ENCODE peak calls at places on chromosomes 13 and 19, in seven cellular contexts. One of them, this sample, is unnamed.

GRCh38 chr13:97030705-97031452 is 36.6 kb upstream of the OXGR1 start:
- DNase-seq in fibroblast of the aortic adventitia: peak; percentile 62
- DNase-seq in brain microvascular endothelial cell: peak; percentile 67
- DNase-seq in GM20000: peak; percentile 10
- DNase-seq in mucosa of descending colon: no peak
- DNase-seq in fibroblast of lung: peak; percentile 76
- DNase-seq in stomach: no peak
- DNase-seq in this sample: peak; percentile 87

GRCh38 chr13:39224841-39225240 is 186.6 kb downstream of the NHLRC3 start:
- DNase-seq in fibroblast of the aortic adventitia: no peak
- DNase-seq in mucosa of descending colon: no peak
- DNase-seq in brain microvascular endothelial cell: no peak
- DNase-seq in stomach: no peak
- DNase-seq in GM20000: no peak
- DNase-seq in fibroblast of lung: no peak
- DNase-seq in this sample: no peak

GRCh38 chr13:87147076-87147475 is 524.1 kb upstream of the SLITRK5 start:
- DNase-seq in fibroblast of lung: peak; percentile 62
- DNase-seq in mucosa of descending colon: no peak
- DNase-seq in fibroblast of the aortic adventitia: no peak
- DNase-seq in brain microvascular endothelial cell: no peak
- DNase-seq in GM20000: no peak
- DNase-seq in stomach: no peak
- DNase-seq in this sample: peak; percentile 13

GRCh38 chr19:54114340-54114826 is 1.1 kb downstream of the TFPT start:
- DNase-seq in fibroblast of lung: peak; percentile 25
- DNase-seq in GM20000: peak; percentile 71
- DNase-seq in mucosa of descending colon: peak; percentile 81
- DNase-seq in stomach: peak; percentile 48
- DNase-seq in brain microvascular endothelial cell: peak; percentile 36
- DNase-seq in fibroblast of the aortic adventitia: peak; percentile 25
- DNase-seq in this sample: peak; percentile 42

GRCh38 chr13:75636339-75637095 is 387 bp downstream of the LMO7 start:
- DNase-seq in brain microvascular endothelial cell: no peak
- DNase-seq in mucosa of descending colon: peak; percentile 67
- DNase-seq in stomach: no peak
- DNase-seq in GM20000: peak; percentile 75
- DNase-seq in fibroblast of the aortic adventitia: peak; percentile 51
- DNase-seq in fibroblast of lung: peak; percentile 39
- DNase-seq in this sample: peak; percentile 47

GRCh38 chr13:21014666-21015170 is 46.7 kb downstream of the LATS2 start:
- DNase-seq in fibroblast of lung: peak; percentile 89
- DNase-seq in brain microvascular endothelial cell: peak; percentile 69
- DNase-seq in fibroblast of the aortic adventitia: peak; percentile 88
- DNase-seq in mucosa of descending colon: no peak
- DNase-seq in stomach: no peak
- DNase-seq in GM20000: no peak
- DNase-seq in this sample: peak; percentile 78

GRCh38 chr19:35755550-35756371 is 1.1 kb downstream of the HSPB6 start:
- DNase-seq in fibroblast of the aortic adventitia: peak; percentile 85
- DNase-seq in mucosa of descending colon: peak; percentile 84
- DNase-seq in fibroblast of lung: peak; percentile 86
- DNase-seq in brain microvascular endothelial cell: peak; percentile 26
- DNase-seq in GM20000: peak; percentile 49
- DNase-seq in stomach: peak; percentile 60
- DNase-seq in this sample: peak; percentile 76

GRCh38 chr19:1057185-1057857 is 9.6 kb upstream of the ARHGAP45 start:
- DNase-seq in fibroblast of lung: peak; percentile 80
- DNase-seq in brain microvascular endothelial cell: peak; percentile 58
- DNase-seq in GM20000: peak; percentile 63
- DNase-seq in mucosa of descending colon: no peak
- DNase-seq in stomach: no peak
- DNase-seq in fibroblast of the aortic adventitia: peak; percentile 69
- DNase-seq in this sample: peak; percentile 74

GRCh38 chr13:32025730-32026129 is 5.8 kb upstream of the FRY start:
- DNase-seq in GM20000: no peak
- DNase-seq in stomach: no peak
- DNase-seq in mucosa of descending colon: no peak
- DNase-seq in brain microvascular endothelial cell: no peak
- DNase-seq in fibroblast of lung: no peak
- DNase-seq in fibroblast of the aortic adventitia: no peak
- DNase-seq in this sample: no peak

GRCh38 chr13:49443327-49443688 is 556 bp downstream of the CAB39L start:
- DNase-seq in brain microvascular endothelial cell: no peak
- DNase-seq in fibroblast of the aortic adventitia: peak; percentile 43
- DNase-seq in fibroblast of lung: peak; percentile 47
- DNase-seq in GM20000: peak; percentile 30
- DNase-seq in mucosa of descending colon: no peak
- DNase-seq in stomach: no peak
- DNase-seq in this sample: peak; percentile 44

GRCh38 chr19:35845215-35846037 is 6.9 kb downstream of the NPHS1 start:
- DNase-seq in brain microvascular endothelial cell: no peak
- DNase-seq in fibroblast of lung: no peak
- DNase-seq in mucosa of descending colon: peak; percentile 64
- DNase-seq in GM20000: no peak
- DNase-seq in stomach: no peak
- DNase-seq in fibroblast of the aortic adventitia: no peak
- DNase-seq in this sample: no peak

GRCh38 chr13:85430216-85430615 is 369.0 kb downstream of the SLITRK6 start:
- DNase-seq in fibroblast of the aortic adventitia: no peak
- DNase-seq in stomach: no peak
- DNase-seq in fibroblast of lung: no peak
- DNase-seq in brain microvascular endothelial cell: no peak
- DNase-seq in GM20000: no peak
- DNase-seq in mucosa of descending colon: no peak
- DNase-seq in this sample: no peak

GRCh38 chr19:43486412-43486811 is 18.1 kb downstream of the PHLDB3 start:
- DNase-seq in stomach: no peak
- DNase-seq in fibroblast of lung: no peak
- DNase-seq in fibroblast of the aortic adventitia: no peak
- DNase-seq in GM20000: no peak
- DNase-seq in mucosa of descending colon: no peak
- DNase-seq in brain microvascular endothelial cell: no peak
- DNase-seq in this sample: no peak

GRCh38 chr13:28408235-28408848 is 86.6 kb downstream of the FLT1 start:
- DNase-seq in GM20000: no peak
- DNase-seq in fibroblast of the aortic adventitia: no peak
- DNase-seq in fibroblast of lung: no peak
- DNase-seq in brain microvascular endothelial cell: peak; percentile 7
- DNase-seq in stomach: no peak
- DNase-seq in mucosa of descending colon: no peak
- DNase-seq in this sample: peak; percentile 76

GRCh38 chr13:113666324-113666660 is 727 bp upstream of the GRK1 start:
- DNase-seq in fibroblast of lung: no peak
- DNase-seq in mucosa of descending colon: peak; percentile 28
- DNase-seq in GM20000: no peak
- DNase-seq in stomach: peak; percentile 11
- DNase-seq in brain microvascular endothelial cell: no peak
- DNase-seq in fibroblast of the aortic adventitia: no peak
- DNase-seq in this sample: no peak

GRCh38 chr13:111227405-111227804 is 93.0 kb upstream of the TEX29 start:
- DNase-seq in fibroblast of lung: peak; percentile 28
- DNase-seq in brain microvascular endothelial cell: no peak
- DNase-seq in fibroblast of the aortic adventitia: no peak
- DNase-seq in GM20000: no peak
- DNase-seq in stomach: no peak
- DNase-seq in mucosa of descending colon: no peak
- DNase-seq in this sample: no peak

GRCh38 chr19:35859414-35859813 is 2.7 kb downstream of the KIRREL2 start:
- DNase-seq in fibroblast of the aortic adventitia: no peak
- DNase-seq in mucosa of descending colon: no peak
- DNase-seq in stomach: no peak
- DNase-seq in brain microvascular endothelial cell: no peak
- DNase-seq in fibroblast of lung: no peak
- DNase-seq in GM20000: no peak
- DNase-seq in this sample: no peak

GRCh38 chr13:81017525-81018152 is 676.7 kb upstream of the SPRY2 start:
- DNase-seq in stomach: no peak
- DNase-seq in mucosa of descending colon: no peak
- DNase-seq in fibroblast of the aortic adventitia: peak; percentile 72
- DNase-seq in GM20000: peak; percentile 28
- DNase-seq in fibroblast of lung: peak; percentile 77
- DNase-seq in brain microvascular endothelial cell: no peak
- DNase-seq in this sample: peak; percentile 81

GRCh38 chr13:24491853-24492252 is 20.7 kb downstream of the PARP4 start:
- DNase-seq in fibroblast of the aortic adventitia: no peak
- DNase-seq in stomach: no peak
- DNase-seq in brain microvascular endothelial cell: peak; percentile 6
- DNase-seq in fibroblast of lung: no peak
- DNase-seq in GM20000: no peak
- DNase-seq in mucosa of descending colon: no peak
- DNase-seq in this sample: peak; percentile 46

GRCh38 chr13:99086869-99087129 is 108.9 kb upstream of the DOCK9 start:
- DNase-seq in mucosa of descending colon: peak; percentile 81
- DNase-seq in stomach: no peak
- DNase-seq in brain microvascular endothelial cell: no peak
- DNase-seq in GM20000: no peak
- DNase-seq in fibroblast of lung: peak; percentile 25
- DNase-seq in fibroblast of the aortic adventitia: no peak
- DNase-seq in this sample: peak; percentile 11
- TF ChIP-seq CTCF in mucosa of descending colon: no peak
- TF ChIP-seq CTCF in stomach: no peak
- TF ChIP-seq CTCF in brain microvascular endothelial cell: peak; percentile 10
- TF ChIP-seq CTCF in GM20000: no peak
- TF ChIP-seq CTCF in fibroblast of lung: no peak
- TF ChIP-seq CTCF in fibroblast of the aortic adventitia: no peak
- TF ChIP-seq CTCF in this sample: no peak

DNA sequence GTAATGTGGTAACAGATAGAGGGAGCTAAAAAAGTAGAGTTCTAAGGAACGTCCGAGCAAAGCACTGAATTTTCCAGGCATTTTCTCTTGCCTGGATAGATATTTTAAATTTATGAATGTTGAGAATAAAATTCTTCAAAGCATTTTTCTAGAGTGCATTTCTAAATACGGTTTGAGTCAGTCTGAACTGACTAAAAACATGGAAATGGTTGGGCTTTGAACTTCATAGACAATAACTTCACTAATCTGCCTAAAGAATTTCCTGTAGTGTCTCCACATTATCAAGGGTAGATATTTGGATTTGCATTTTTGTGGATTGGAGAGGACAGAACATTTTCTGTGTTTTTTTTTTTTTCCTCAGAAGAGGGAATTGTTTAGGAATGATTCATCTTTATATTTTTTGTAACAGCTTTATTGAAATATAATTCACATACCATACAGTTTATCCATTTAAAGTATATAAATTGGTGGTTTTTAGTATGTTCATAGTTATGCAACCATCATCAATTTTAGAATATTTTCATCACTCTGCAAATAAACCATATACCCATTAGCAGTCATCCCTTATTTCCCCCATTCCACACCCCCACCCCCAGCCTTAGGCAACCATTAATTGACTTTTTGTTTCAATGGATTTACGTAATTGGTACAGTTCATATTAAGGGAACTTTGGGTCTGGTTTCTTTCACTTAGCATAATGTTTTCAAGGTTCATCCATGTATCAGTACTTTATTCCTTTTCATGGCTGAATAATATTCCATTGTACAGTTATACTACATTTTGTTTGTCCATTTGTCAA is 20.7 kb downstream of the GARRE1 start:
- DNase-seq in brain microvascular endothelial cell: peak; percentile 45
- DNase-seq in GM20000: no peak
- DNase-seq in stomach: no peak
- DNase-seq in mucosa of descending colon: no peak
- DNase-seq in fibroblast of lung: peak; percentile 87
- DNase-seq in fibroblast of the aortic adventitia: peak; percentile 97
- DNase-seq in this sample: peak; percentile 94
- TF ChIP-seq CTCF in brain microvascular endothelial cell: no peak
- TF ChIP-seq CTCF in GM20000: no peak
- TF ChIP-seq CTCF in stomach: no peak
- TF ChIP-seq CTCF in mucosa of descending colon: no peak
- TF ChIP-seq CTCF in fibroblast of lung: peak; percentile 17
- TF ChIP-seq CTCF in fibroblast of the aortic adventitia: no peak
- TF ChIP-seq CTCF in this sample: no peak

DNA sequence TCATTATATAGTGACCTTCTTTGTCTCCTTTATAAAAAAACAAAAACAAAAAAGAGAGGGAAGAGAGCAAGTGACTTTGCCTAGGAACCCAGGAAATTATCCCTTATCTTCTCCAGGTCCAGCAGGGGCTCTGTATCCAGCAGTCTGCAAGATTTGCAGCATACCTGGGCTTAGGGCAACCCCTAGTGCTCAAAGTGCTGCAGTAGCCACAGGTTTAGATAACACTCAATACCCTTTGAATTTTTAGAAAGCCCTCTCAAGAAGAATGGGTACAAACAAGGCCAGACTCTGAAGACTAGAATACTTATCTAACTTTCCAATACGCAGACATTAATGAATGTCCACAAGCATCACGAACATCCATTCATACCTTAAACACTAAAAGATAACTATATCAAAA is 43.2 kb downstream of the CCNA1 start:
- DNase-seq in fibroblast of the aortic adventitia: peak; percentile 32
- DNase-seq in mucosa of descending colon: no peak
- DNase-seq in fibroblast of lung: peak; percentile 2
- DNase-seq in GM20000: no peak
- DNase-seq in stomach: no peak
- DNase-seq in brain microvascular endothelial cell: peak; percentile 2
- DNase-seq in this sample: peak; percentile 44
- TF ChIP-seq CTCF in fibroblast of the aortic adventitia: peak; percentile 19
- TF ChIP-seq CTCF in mucosa of descending colon: no peak
- TF ChIP-seq CTCF in fibroblast of lung: no peak
- TF ChIP-seq CTCF in GM20000: no peak
- TF ChIP-seq CTCF in stomach: no peak
- TF ChIP-seq CTCF in brain microvascular endothelial cell: peak; percentile 29
- TF ChIP-seq CTCF in this sample: peak; percentile 38

DNA sequence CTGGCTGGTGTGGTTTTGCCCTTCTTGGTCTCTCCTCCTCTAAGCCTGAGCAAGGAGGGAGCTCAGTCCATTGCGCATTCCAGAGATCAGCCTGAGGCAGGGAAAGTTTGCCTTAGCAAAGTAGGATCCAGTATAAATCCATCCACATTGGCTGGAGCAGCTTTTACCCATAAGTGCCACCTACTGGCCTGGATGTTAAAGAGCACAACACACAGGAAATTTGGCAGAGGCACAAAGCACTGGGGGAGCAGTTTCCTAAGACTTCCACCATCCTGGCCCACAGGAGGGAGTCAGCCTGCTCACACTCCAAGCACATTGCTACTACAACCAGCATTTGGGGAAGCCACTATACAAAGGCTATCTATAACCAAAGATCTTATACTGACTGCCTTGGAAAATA is 1124.2 kb downstream of the SLITRK1 start:
- DNase-seq in mucosa of descending colon: no peak
- DNase-seq in GM20000: peak; percentile 7
- DNase-seq in fibroblast of lung: no peak
- DNase-seq in fibroblast of the aortic adventitia: peak; percentile 36
- DNase-seq in stomach: no peak
- DNase-seq in brain microvascular endothelial cell: peak; percentile 14
- DNase-seq in this sample: peak; percentile 56
- TF ChIP-seq CTCF in mucosa of descending colon: no peak
- TF ChIP-seq CTCF in GM20000: no peak
- TF ChIP-seq CTCF in fibroblast of lung: peak; percentile 21
- TF ChIP-seq CTCF in fibroblast of the aortic adventitia: peak; percentile 42
- TF ChIP-seq CTCF in stomach: no peak
- TF ChIP-seq CTCF in brain microvascular endothelial cell: peak; percentile 66
- TF ChIP-seq CTCF in this sample: peak; percentile 44

GRCh38 chr13:40389081-40389641 is 277.3 kb downstream of the FOXO1 start:
- DNase-seq in fibroblast of lung: no peak
- DNase-seq in GM20000: peak; percentile 41
- DNase-seq in fibroblast of the aortic adventitia: no peak
- DNase-seq in mucosa of descending colon: no peak
- DNase-seq in brain microvascular endothelial cell: no peak
- DNase-seq in stomach: no peak
- DNase-seq in this sample: no peak
- TF ChIP-seq CTCF in fibroblast of lung: no peak
- TF ChIP-seq CTCF in GM20000: no peak
- TF ChIP-seq CTCF in fibroblast of the aortic adventitia: no peak
- TF ChIP-seq CTCF in mucosa of descending colon: no peak
- TF ChIP-seq CTCF in brain microvascular endothelial cell: no peak
- TF ChIP-seq CTCF in stomach: no peak
- TF ChIP-seq CTCF in this sample: no peak